ENCODE peak calls at places on chromosome 19, in seven cellular contexts. One of them, this sample, is unnamed.

GRCh38 chr19:14848822-14849221 is at the start of gene OR7A10:
- DNase-seq in ovary: no peak
- DNase-seq in spleen: no peak
- DNase-seq in epithelial cell of proximal tubule: no peak
- DNase-seq in choroid plexus epithelial cell: no peak
- DNase-seq in cardiac fibroblast: no peak
- DNase-seq in HFF-Myc: no peak
- DNase-seq in this sample: no peak

GRCh38 chr19:47109541-47110375 is 3.8 kb downstream of the ZC3H4 start:
- DNase-seq in cardiac fibroblast: peak
- DNase-seq in choroid plexus epithelial cell: peak
- DNase-seq in spleen: peak
- DNase-seq in ovary: no peak
- DNase-seq in epithelial cell of proximal tubule: no peak
- DNase-seq in HFF-Myc: peak
- DNase-seq in this sample: peak

GRCh38 chr19:48318286-48318987 is 6.9 kb upstream of the EMP3 start:
- DNase-seq in cardiac fibroblast: no peak
- DNase-seq in choroid plexus epithelial cell: no peak
- DNase-seq in epithelial cell of proximal tubule: no peak
- DNase-seq in ovary: no peak
- DNase-seq in HFF-Myc: no peak
- DNase-seq in spleen: peak
- DNase-seq in this sample: no peak

GRCh38 chr19:408441-409005 is 424 bp downstream of the C2CD4C start:
- DNase-seq in cardiac fibroblast: no peak
- DNase-seq in epithelial cell of proximal tubule: no peak
- DNase-seq in HFF-Myc: no peak
- DNase-seq in spleen: peak
- DNase-seq in ovary: no peak
- DNase-seq in choroid plexus epithelial cell: no peak
- DNase-seq in this sample: no peak

GRCh38 chr19:9406798-9407352 is 28.5 kb downstream of the ZNF266 start:
- DNase-seq in spleen: peak
- DNase-seq in choroid plexus epithelial cell: peak
- DNase-seq in HFF-Myc: peak
- DNase-seq in epithelial cell of proximal tubule: no peak
- DNase-seq in ovary: peak
- DNase-seq in cardiac fibroblast: peak
- DNase-seq in this sample: peak

GRCh38 chr19:5999693-6000092 is 21.8 kb upstream of the RANBP3 start:
- DNase-seq in choroid plexus epithelial cell: no peak
- DNase-seq in spleen: no peak
- DNase-seq in HFF-Myc: no peak
- DNase-seq in epithelial cell of proximal tubule: no peak
- DNase-seq in cardiac fibroblast: no peak
- DNase-seq in ovary: no peak
- DNase-seq in this sample: no peak

GRCh38 chr19:54644056-54644455 is 13.8 kb downstream of the LILRB1 start:
- DNase-seq in choroid plexus epithelial cell: no peak
- DNase-seq in epithelial cell of proximal tubule: no peak
- DNase-seq in HFF-Myc: no peak
- DNase-seq in spleen: no peak
- DNase-seq in ovary: no peak
- DNase-seq in cardiac fibroblast: no peak
- DNase-seq in this sample: no peak

GRCh38 chr19:16887353-16888265 is 1.2 kb upstream of the F2RL3 start:
- DNase-seq in cardiac fibroblast: peak
- DNase-seq in ovary: no peak
- DNase-seq in HFF-Myc: no peak
- DNase-seq in spleen: no peak
- DNase-seq in choroid plexus epithelial cell: no peak
- DNase-seq in epithelial cell of proximal tubule: no peak
- DNase-seq in this sample: no peak

GRCh38 chr19:33998739-33999345 is 173.5 kb upstream of the LSM14A start:
- DNase-seq in HFF-Myc: no peak
- DNase-seq in spleen: no peak
- DNase-seq in cardiac fibroblast: peak
- DNase-seq in epithelial cell of proximal tubule: no peak
- DNase-seq in choroid plexus epithelial cell: peak
- DNase-seq in ovary: no peak
- DNase-seq in this sample: peak

GRCh38 chr19:703329-703650 is 5.4 kb upstream of the PALM start:
- DNase-seq in cardiac fibroblast: no peak
- DNase-seq in epithelial cell of proximal tubule: no peak
- DNase-seq in ovary: no peak
- DNase-seq in spleen: peak
- DNase-seq in choroid plexus epithelial cell: no peak
- DNase-seq in HFF-Myc: no peak
- DNase-seq in this sample: no peak

GRCh38 chr19:42197375-42197817 is 20.1 kb downstream of the DEDD2 start:
- DNase-seq in epithelial cell of proximal tubule: no peak
- DNase-seq in spleen: no peak
- DNase-seq in cardiac fibroblast: no peak
- DNase-seq in choroid plexus epithelial cell: peak
- DNase-seq in HFF-Myc: no peak
- DNase-seq in ovary: no peak
- DNase-seq in this sample: no peak

GRCh38 chr19:8240274-8241229 is 31.4 kb downstream of the CERS4 start:
- DNase-seq in epithelial cell of proximal tubule: peak
- DNase-seq in cardiac fibroblast: peak
- DNase-seq in ovary: peak
- DNase-seq in choroid plexus epithelial cell: peak
- DNase-seq in spleen: peak
- DNase-seq in HFF-Myc: peak
- DNase-seq in this sample: peak

GRCh38 chr19:4844348-4845179 is 13.1 kb upstream of the TICAM1 start:
- DNase-seq in cardiac fibroblast: peak
- DNase-seq in choroid plexus epithelial cell: peak
- DNase-seq in epithelial cell of proximal tubule: no peak
- DNase-seq in ovary: peak
- DNase-seq in HFF-Myc: no peak
- DNase-seq in spleen: no peak
- DNase-seq in this sample: peak

GRCh38 chr19:14142262-14143190 is 6.1 kb upstream of the ASF1B start:
- DNase-seq in choroid plexus epithelial cell: no peak
- DNase-seq in spleen: no peak
- DNase-seq in HFF-Myc: no peak
- DNase-seq in cardiac fibroblast: no peak
- DNase-seq in ovary: no peak
- DNase-seq in epithelial cell of proximal tubule: no peak
- DNase-seq in this sample: no peak

GRCh38 chr19:47471733-47472457 is at the start of gene SLC8A2:
- DNase-seq in ovary: peak
- DNase-seq in choroid plexus epithelial cell: peak
- DNase-seq in cardiac fibroblast: peak
- DNase-seq in epithelial cell of proximal tubule: no peak
- DNase-seq in spleen: no peak
- DNase-seq in HFF-Myc: no peak
- DNase-seq in this sample: peak

GRCh38 chr19:21197589-21198295 is 55.9 kb downstream of the ZNF431 start:
- DNase-seq in spleen: no peak
- DNase-seq in cardiac fibroblast: peak
- DNase-seq in HFF-Myc: no peak
- DNase-seq in ovary: no peak
- DNase-seq in epithelial cell of proximal tubule: no peak
- DNase-seq in choroid plexus epithelial cell: peak
- DNase-seq in this sample: peak

GRCh38 chr19:5691205-5691929 is 1.3 kb downstream of the RPL36 start:
- DNase-seq in HFF-Myc: no peak
- DNase-seq in spleen: peak
- DNase-seq in cardiac fibroblast: peak
- DNase-seq in ovary: peak
- DNase-seq in epithelial cell of proximal tubule: no peak
- DNase-seq in choroid plexus epithelial cell: peak
- DNase-seq in this sample: peak

GRCh38 chr19:43353606-43354304 is at the start of gene CD177:
- DNase-seq in HFF-Myc: no peak
- DNase-seq in ovary: no peak
- DNase-seq in cardiac fibroblast: no peak
- DNase-seq in epithelial cell of proximal tubule: no peak
- DNase-seq in spleen: no peak
- DNase-seq in choroid plexus epithelial cell: no peak
- DNase-seq in this sample: no peak

GRCh38 chr19:17687857-17688784 is at the start of gene UNC13A:
- DNase-seq in cardiac fibroblast: peak
- DNase-seq in spleen: peak
- DNase-seq in ovary: peak
- DNase-seq in choroid plexus epithelial cell: peak
- DNase-seq in epithelial cell of proximal tubule: no peak
- DNase-seq in HFF-Myc: no peak
- DNase-seq in this sample: peak

GRCh38 chr19:56091751-56092546 is 29.1 kb downstream of the ZNF787 start:
- DNase-seq in spleen: no peak
- DNase-seq in cardiac fibroblast: no peak
- DNase-seq in epithelial cell of proximal tubule: no peak
- DNase-seq in choroid plexus epithelial cell: no peak
- DNase-seq in HFF-Myc: no peak
- DNase-seq in ovary: no peak
- DNase-seq in this sample: peak

GRCh38 chr19:18939922-18940775 is 868 bp downstream of the HOMER3 start:
- DNase-seq in epithelial cell of proximal tubule: no peak
- DNase-seq in spleen: peak
- DNase-seq in HFF-Myc: no peak
- DNase-seq in choroid plexus epithelial cell: peak
- DNase-seq in cardiac fibroblast: peak
- DNase-seq in ovary: peak
- DNase-seq in this sample: peak

GRCh38 chr19:38452430-38453366 is 19.2 kb downstream of the RYR1 start:
- DNase-seq in HFF-Myc: no peak
- DNase-seq in epithelial cell of proximal tubule: no peak
- DNase-seq in cardiac fibroblast: no peak
- DNase-seq in ovary: no peak
- DNase-seq in choroid plexus epithelial cell: no peak
- DNase-seq in spleen: no peak
- DNase-seq in this sample: no peak

DNA sequence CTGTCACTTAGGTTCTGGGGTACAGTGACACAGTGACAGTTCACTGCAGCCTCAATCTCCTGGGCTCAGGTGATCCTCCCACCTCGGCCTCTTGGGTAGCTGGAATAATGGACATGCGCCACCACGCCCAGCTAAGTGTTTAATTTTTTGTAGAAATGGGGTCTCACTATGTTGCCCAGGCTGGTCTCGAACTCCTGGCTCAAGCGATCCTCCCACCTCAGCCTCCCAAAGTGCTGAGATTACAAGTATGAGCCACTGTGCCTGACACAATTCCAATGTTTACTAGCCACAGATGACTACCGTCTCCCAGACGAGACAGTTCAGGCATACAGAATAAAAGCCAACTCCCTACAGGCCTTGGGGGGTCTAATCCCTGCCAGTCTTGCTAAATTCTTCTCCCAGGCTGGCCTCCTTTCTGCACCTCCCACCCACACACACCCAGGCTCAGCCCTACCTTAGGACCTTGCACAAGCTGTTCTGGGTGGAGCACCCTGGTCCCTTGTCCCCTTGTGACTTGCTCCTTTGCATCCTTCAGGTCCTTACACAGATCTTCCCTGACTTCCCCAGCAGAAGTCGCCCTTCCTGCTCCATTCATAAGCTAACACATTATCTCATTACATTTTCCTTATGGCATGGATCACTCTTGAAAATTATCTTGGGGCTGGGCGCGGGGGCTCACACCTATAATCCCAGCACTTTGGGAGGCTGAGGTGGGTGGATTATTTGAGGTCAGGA is 106.4 kb downstream of the INSR start:
- DNase-seq in cardiac fibroblast: no peak
- DNase-seq in choroid plexus epithelial cell: no peak
- DNase-seq in ovary: no peak
- DNase-seq in HFF-Myc: no peak
- DNase-seq in spleen: no peak
- DNase-seq in epithelial cell of proximal tubule: no peak
- DNase-seq in this sample: no peak
- TF ChIP-seq CTCF in cardiac fibroblast: no peak
- TF ChIP-seq CTCF in choroid plexus epithelial cell: no peak
- TF ChIP-seq CTCF in ovary: no peak
- TF ChIP-seq CTCF in HFF-Myc: no peak
- TF ChIP-seq CTCF in spleen: no peak
- TF ChIP-seq CTCF in epithelial cell of proximal tubule: no peak
- TF ChIP-seq CTCF in this sample: no peak

GRCh38 chr19:51552996-51553725 is 17.9 kb upstream of the ZNF175 start:
- DNase-seq in HFF-Myc: peak
- DNase-seq in epithelial cell of proximal tubule: no peak
- DNase-seq in cardiac fibroblast: peak
- DNase-seq in spleen: no peak
- DNase-seq in choroid plexus epithelial cell: peak
- DNase-seq in ovary: peak
- DNase-seq in this sample: peak
- H3K4me3 ChIP-seq in HFF-Myc: no peak
- H3K4me3 ChIP-seq in epithelial cell of proximal tubule: no peak
- H3K4me3 ChIP-seq in cardiac fibroblast: no peak
- H3K4me3 ChIP-seq in spleen: no peak
- H3K4me3 ChIP-seq in choroid plexus epithelial cell: no peak
- H3K4me3 ChIP-seq in ovary: no peak
- H3K4me3 ChIP-seq in this sample: no peak

DNA sequence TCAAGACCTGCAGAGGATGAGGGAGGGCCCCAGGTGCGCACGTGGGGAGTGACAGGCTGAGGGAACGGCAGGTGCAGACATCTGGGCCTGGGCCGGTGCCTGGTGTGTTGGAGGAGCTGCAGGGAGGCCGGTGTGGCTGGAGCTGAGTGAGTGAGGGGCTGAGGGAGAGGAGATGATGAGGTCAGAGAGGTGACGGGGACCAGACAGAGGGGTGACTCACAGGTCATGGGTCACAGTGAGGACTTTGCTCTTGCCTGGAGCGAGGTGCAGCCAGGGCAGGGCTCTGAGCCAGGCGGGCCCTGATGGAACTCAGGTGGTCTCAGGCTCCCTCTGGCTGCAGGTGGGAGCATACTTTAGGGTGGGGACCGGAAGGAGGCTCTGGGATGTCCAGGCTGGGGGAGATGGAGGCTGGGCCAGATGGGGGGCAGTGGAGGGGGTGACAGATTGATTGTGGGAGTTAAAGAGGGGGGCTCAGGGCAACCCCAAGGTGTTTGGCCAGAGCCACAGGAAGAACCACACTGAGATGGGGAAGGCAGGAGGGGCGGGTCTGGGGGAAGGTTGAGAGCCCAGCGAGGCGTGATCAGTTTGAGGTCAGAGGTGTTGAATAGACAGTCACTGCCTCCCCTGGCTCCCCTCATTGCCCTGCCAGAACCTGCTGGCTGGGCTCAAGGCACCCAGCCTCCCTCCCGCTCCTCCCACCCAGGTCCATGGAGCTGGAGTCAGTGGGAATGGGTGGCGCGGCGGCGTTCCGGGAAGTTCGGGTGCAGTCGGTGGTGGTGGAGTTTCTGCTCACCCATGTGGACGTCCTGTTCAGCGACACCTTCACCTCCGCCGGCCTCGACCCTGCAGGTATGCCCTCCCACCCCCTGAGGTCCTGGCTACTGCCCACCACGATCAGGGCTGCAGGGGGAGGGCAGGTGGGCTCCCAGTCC is 8.4 kb downstream of the ARHGAP33 start:
- DNase-seq in choroid plexus epithelial cell: no peak
- DNase-seq in HFF-Myc: no peak
- DNase-seq in ovary: no peak
- DNase-seq in spleen: no peak
- DNase-seq in epithelial cell of proximal tubule: no peak
- DNase-seq in cardiac fibroblast: no peak
- DNase-seq in this sample: no peak
- TF ChIP-seq CTCF in choroid plexus epithelial cell: no peak
- TF ChIP-seq CTCF in HFF-Myc: no peak
- TF ChIP-seq CTCF in ovary: no peak
- TF ChIP-seq CTCF in spleen: no peak
- TF ChIP-seq CTCF in epithelial cell of proximal tubule: no peak
- TF ChIP-seq CTCF in cardiac fibroblast: no peak
- TF ChIP-seq CTCF in this sample: no peak

GRCh38 chr19:51959791-51960190 is 26.8 kb downstream of the ZNF350 start:
- DNase-seq in choroid plexus epithelial cell: peak
- DNase-seq in epithelial cell of proximal tubule: no peak
- DNase-seq in cardiac fibroblast: no peak
- DNase-seq in HFF-Myc: no peak
- DNase-seq in spleen: no peak
- DNase-seq in ovary: no peak
- DNase-seq in this sample: peak
- H3K4me3 ChIP-seq in choroid plexus epithelial cell: no peak
- H3K4me3 ChIP-seq in epithelial cell of proximal tubule: no peak
- H3K4me3 ChIP-seq in cardiac fibroblast: no peak
- H3K4me3 ChIP-seq in HFF-Myc: no peak
- H3K4me3 ChIP-seq in spleen: no peak
- H3K4me3 ChIP-seq in ovary: no peak
- H3K4me3 ChIP-seq in this sample: no peak